ENCODE peak calls at places on chromosome 17, in ten cellular contexts. Z, L, I, F, D, Q, O, N, T and M are unnamed samples.

GRCh38 chr17:82468692-82469091 is 10.2 kb downstream of the NARF start:
- DNase-seq in Q (no peak), Z (no peak), L (no peak), N (no peak), T (no peak), D (no peak), I (no peak), O (no peak), F (no peak), M (no peak)

GRCh38 chr17:58528443-58528842 is 14.0 kb upstream of the MTMR4 start:
- DNase-seq in I (no peak), O (no peak), L (no peak), F (no peak), Z (no peak), N (no peak), D (no peak), Q (no peak), T (no peak), M (no peak)

GRCh38 chr17:34981538-34982241 is 1.4 kb downstream of the LIG3 start:
- DNase-seq in Z (no peak), L (peak), O (no peak), N (no peak), Q (peak), F (no peak), D (peak), I (no peak), T (no peak), M (peak)

GRCh38 chr17:52823155-52823554 is 664.6 kb upstream of the CA10 start:
- DNase-seq in I (no peak), Q (no peak), F (no peak), Z (no peak), N (no peak), D (no peak), L (no peak), O (no peak), T (no peak), M (no peak)

GRCh38 chr17:10613775-10614513 is 43.2 kb downstream of the MYH3 start:
- DNase-seq in F (no peak), Z (no peak), N (no peak), I (no peak), O (no peak), L (peak), Q (no peak), T (peak), D (no peak), M (no peak)

GRCh38 chr17:42843358-42843934 is 934 bp upstream of the AOC2 start:
- DNase-seq in O (no peak), L (peak), T (peak), Z (no peak), Q (peak), D (peak), N (no peak), F (no peak), I (peak), M (peak)

GRCh38 chr17:4648741-4649140 is 7.3 kb upstream of the ALOX15 start:
- DNase-seq in F (no peak), Q (peak), D (no peak), L (no peak), Z (no peak), N (no peak), O (peak), I (peak), T (peak), M (peak)

GRCh38 chr17:4715071-4715749 is 4.8 kb downstream of the ARRB2 start:
- DNase-seq in N (peak), Q (no peak), I (no peak), F (no peak), L (no peak), O (no peak), T (peak), Z (no peak), D (no peak), M (no peak)

GRCh38 chr17:76998839-76999238 is 130.6 kb downstream of the MGAT5B start:
- DNase-seq in N (no peak), T (no peak), O (no peak), I (no peak), L (no peak), Z (peak), D (no peak), F (no peak), Q (no peak), M (no peak)

GRCh38 chr17:44351464-44351863 is 6.4 kb downstream of the GRN start:
- DNase-seq in Z (no peak), O (no peak), D (no peak), F (no peak), I (no peak), N (no peak), T (no peak), L (no peak), Q (no peak), M (no peak)

GRCh38 chr17:28970879-28971278 is 19.6 kb upstream of the PHF12 start:
- DNase-seq in Q (no peak), I (no peak), L (no peak), N (no peak), D (no peak), F (no peak), Z (no peak), T (no peak), O (no peak), M (no peak)

GRCh38 chr17:44745301-44745700 is 13.5 kb upstream of the ADAM11 start:
- DNase-seq in Q (no peak), L (no peak), F (no peak), D (no peak), N (no peak), T (no peak), O (no peak), I (no peak), Z (no peak), M (no peak)